ENCODE peak calls at places on chromosomes 2 and 18, in four cellular contexts. U, P, G and R are unnamed samples.

GRCh38 chr2:132797551-132797950 is 127.5 kb upstream of the LYPD1 start:
- DNase-seq in U (no peak), P (no peak), G (no peak), R (no peak)

GRCh38 chr18:38241216-38241615 is 675.6 kb upstream of the CELF4 start:
- DNase-seq in U (no peak), P (no peak), G (no peak), R (no peak)

GRCh38 chr2:184906709-184907108 is 308.4 kb downstream of the ZNF804A start:
- DNase-seq in U (no peak), P (no peak), G (no peak), R (no peak)

GRCh38 chr2:161976300-161976699 is 97.7 kb downstream of the DPP4 start:
- DNase-seq in U (no peak), P (no peak), G (no peak), R (no peak)

GRCh38 chr2:13638181-13638580 is 921.4 kb downstream of the TRIB2 start:
- DNase-seq in U (no peak), P (no peak), G (no peak), R (no peak)

GRCh38 chr2:206212673-206213513 is 53.2 kb downstream of the EEF1B2 start:
- DNase-seq in U (no peak), P (no peak), G (no peak), R (no peak)

GRCh38 chr18:28793911-28794310 is 617.0 kb upstream of the CDH2 start:
- DNase-seq in U (no peak), P (no peak), G (no peak), R (no peak)

GRCh38 chr2:229714080-229714735 is at the start of gene DNER:
- DNase-seq in U (peak; percentile 45), P (peak; percentile 34), G (peak; percentile 83), R (peak; percentile 76)

GRCh38 chr18:51275712-51276473 is 78.4 kb upstream of the MEX3C start:
- DNase-seq in U (no peak), P (no peak), G (no peak), R (no peak)

GRCh38 chr2:124027182-124027581 is 2.1 kb downstream of the CNTNAP5 start:
- DNase-seq in U (no peak), P (no peak), G (peak; percentile 24), R (no peak)

GRCh38 chr2:239290618-239291504 is 110.0 kb downstream of the HDAC4 start:
- DNase-seq in U (peak; percentile 93), P (no peak), G (peak; percentile 54), R (no peak)

GRCh38 chr2:175187378-175187777 is 5.9 kb upstream of the ATP5MC3 start:
- DNase-seq in U (no peak), P (no peak), G (no peak), R (no peak)

GRCh38 chr2:119407430-119408220 is 24.0 kb upstream of the TMEM37 start:
- DNase-seq in U (no peak), P (no peak), G (peak; percentile 28), R (no peak)

GRCh38 chr2:11419781-11420180 is 46.2 kb downstream of the E2F6 start:
- DNase-seq in U (no peak), P (no peak), G (no peak), R (no peak)

GRCh38 chr18:58714821-58715220 is 43.6 kb downstream of the MALT1 start:
- DNase-seq in U (no peak), P (no peak), G (no peak), R (no peak)

GRCh38 chr18:48729421-48729820 is 190.6 kb downstream of the CTIF start:
- DNase-seq in U (no peak), P (no peak), G (no peak), R (no peak)

GRCh38 chr2:201909348-201909747 is 103.0 kb downstream of the CDK15 start:
- DNase-seq in U (no peak), P (no peak), G (no peak), R (no peak)

GRCh38 chr2:48510329-48510728 is 19.6 kb upstream of the STON1 start:
- DNase-seq in U (no peak), P (no peak), G (no peak), R (no peak)

GRCh38 chr2:3282056-3282998 is 95.3 kb downstream of the EIPR1 start:
- DNase-seq in U (peak; percentile 70), P (no peak), G (no peak), R (peak; percentile 17)

GRCh38 chr2:235643680-235644117 is 149.9 kb downstream of the AGAP1 start:
- DNase-seq in U (no peak), P (no peak), G (no peak), R (no peak)

GRCh38 chr2:96340493-96341414 is 5.2 kb downstream of the NCAPH start:
- DNase-seq in U (no peak), P (no peak), G (no peak), R (no peak)

GRCh38 chr2:60416221-60417008 is 137.0 kb downstream of the BCL11A start:
- DNase-seq in U (peak; percentile 68), P (no peak), G (no peak), R (no peak)

GRCh38 chr2:100142393-100142792 is at the start of gene AFF3:
- DNase-seq in U (no peak), P (no peak), G (no peak), R (no peak)

GRCh38 chr2:239720411-239721365 is 304.5 kb downstream of the NDUFA10 start:
- DNase-seq in U (peak; percentile 28), P (no peak), G (no peak), R (no peak)